ENCODE peak calls at places on chromosomes 5 and 9, in four cellular contexts. H is HepG2, S is K562, J is H1. I is an unnamed sample.

GRCh38 chr9:121459513-121459912 is 40.1 kb downstream of the GGTA1 start:
- DNase-seq in S (no peak), J (no peak), H (no peak), I (no peak)

GRCh38 chr5:40389591-40389990 is 290.1 kb upstream of the PTGER4 start:
- DNase-seq in H (no peak), J (no peak), S (no peak), I (no peak)

GRCh38 chr9:128987800-128988199 is 40.3 kb downstream of the NUP188 start:
- DNase-seq in S (no peak), J (no peak), H (no peak), I (no peak)

GRCh38 chr9:136886610-136887597 is 588 bp downstream of the TRAF2 start:
- DNase-seq in H (no peak), S (peak), J (peak), I (no peak)

GRCh38 chr9:97759611-97760288 is 62.6 kb upstream of the XPA start:
- DNase-seq in S (no peak), J (no peak), H (peak), I (no peak)

GRCh38 chr5:15645376-15645775 is 145.4 kb downstream of the FBXL7 start:
- DNase-seq in J (no peak), H (no peak), S (no peak), I (no peak)

GRCh38 chr5:115349001-115349817 is 52.8 kb upstream of the CCDC112 start:
- DNase-seq in H (peak), S (no peak), J (no peak), I (no peak)

GRCh38 chr5:77545285-77545684 is 53.2 kb upstream of the WDR41 start:
- DNase-seq in J (no peak), S (no peak), H (no peak), I (no peak)

GRCh38 chr9:131179561-131180219 is 54.3 kb downstream of the NUP214 start:
- DNase-seq in J (no peak), S (no peak), H (no peak), I (peak)

GRCh38 chr9:3903273-3903672 is 377.5 kb upstream of the RFX3 start:
- DNase-seq in H (peak), J (no peak), S (no peak), I (no peak)

GRCh38 chr9:135501261-135502167 is 1.0 kb downstream of the MRPS2 start:
- DNase-seq in S (peak), J (no peak), H (no peak), I (no peak)

GRCh38 chr9:96156578-96156977 is 145.4 kb downstream of the HSD17B3 start:
- DNase-seq in J (no peak), S (no peak), H (no peak), I (no peak)

GRCh38 chr5:151454166-151454565 is 6.8 kb downstream of the SLC36A1 start:
- DNase-seq in S (no peak), J (no peak), H (no peak), I (no peak)

GRCh38 chr9:29637448-29638196 is 2064.3 kb upstream of the C9orf72 start:
- DNase-seq in S (no peak), J (no peak), H (no peak), I (no peak)

GRCh38 chr5:175652741-175653663 is 4.9 kb upstream of the HRH2 start:
- DNase-seq in J (no peak), H (no peak), S (no peak), I (no peak)

GRCh38 chr9:130368631-130369103 is 76.1 kb upstream of the ASS1 start:
- DNase-seq in J (no peak), S (peak), H (no peak), I (no peak)

GRCh38 chr5:151022511-151023018 is 2.2 kb downstream of the GPX3 start:
- DNase-seq in S (peak), J (no peak), H (no peak), I (no peak)

GRCh38 chr9:112110773-112111106 is 64.4 kb downstream of the SUSD1 start:
- DNase-seq in J (no peak), H (no peak), S (no peak), I (no peak)

GRCh38 chr9:32403567-32403966 is 19.1 kb downstream of the ACO1 start:
- DNase-seq in H (no peak), J (no peak), S (no peak), I (no peak)

GRCh38 chr9:121912812-121913627 is 180.1 kb downstream of the TTLL11 start:
- DNase-seq in J (no peak), H (no peak), S (no peak), I (no peak)

GRCh38 chr9:27924502-27924901 is 351.2 kb upstream of the C9orf72 start:
- DNase-seq in H (no peak), J (no peak), S (no peak), I (no peak)

GRCh38 chr5:156913719-156914370 is 49.2 kb downstream of the TIMD4 start:
- DNase-seq in J (peak), H (no peak), S (no peak), I (peak)

GRCh38 chr9:78767449-78767848 is 470.5 kb downstream of the PSAT1 start:
- DNase-seq in H (no peak), J (no peak), S (no peak), I (no peak)

GRCh38 chr5:141477169-141477568 is 1.4 kb downstream of the PCDHGC3 start:
- DNase-seq in S (no peak), H (no peak), J (no peak), I (no peak)

GRCh38 chr9:72131206-72131605 is 18.0 kb upstream of the GDA start:
- DNase-seq in H (no peak), J (no peak), S (no peak), I (no peak)

GRCh38 chr5:143258559-143259253 is 144.8 kb downstream of the NR3C1 start:
- DNase-seq in S (no peak), J (no peak), H (no peak), I (no peak)

GRCh38 chr9:116155700-116156045 is 2.1 kb downstream of the PAPPA start:
- DNase-seq in J (no peak), S (no peak), H (no peak), I (no peak)

GRCh38 chr5:149680810-149681221 is 49.3 kb upstream of the PPARGC1B start:
- DNase-seq in S (no peak), H (no peak), J (no peak), I (peak)

GRCh38 chr9:34417734-34418133 is 40.6 kb downstream of the FAM219A start:
- DNase-seq in H (no peak), S (no peak), J (no peak), I (no peak)

GRCh38 chr5:178590141-178590923 is at the start of gene COL23A1:
- DNase-seq in J (peak), S (peak), H (no peak), I (no peak)

GRCh38 chr5:124678478-124678877 is 68.0 kb downstream of the ZNF608 start:
- DNase-seq in S (no peak), J (no peak), H (no peak), I (no peak)

GRCh38 chr9:137314561-137315560 is 12.8 kb upstream of the NRARP start:
- DNase-seq in J (no peak), H (no peak), S (no peak), I (no peak)

GRCh38 chr5:152688561-152689274 is 283.6 kb upstream of the NMUR2 start:
- DNase-seq in J (no peak), H (no peak), S (no peak), I (no peak)

GRCh38 chr5:14365831-14366435 is 215.7 kb upstream of the OTULINL start:
- DNase-seq in S (no peak), H (no peak), J (no peak), I (no peak)

GRCh38 chr5:103674739-103675138 is 112.2 kb upstream of the NUDT12 start:
- DNase-seq in J (no peak), S (no peak), H (no peak), I (no peak)

GRCh38 chr9:35482071-35482470 is 7.8 kb upstream of the RUSC2 start:
- DNase-seq in S (no peak), J (no peak), H (no peak), I (no peak)
- TF ChIP-seq BRCA1 in S (no peak), J (no peak), H (no peak), I (no peak)

GRCh38 chr5:132011561-132012384 is at the start of gene ACSL6:
- DNase-seq in S (peak), H (no peak), J (peak), I (no peak)
- TF ChIP-seq BRCA1 in S (no peak), H (no peak), J (no peak), I (no peak)

GRCh38 chr5:173091981-173092380 is 35.8 kb downstream of the CREBRF start:
- DNase-seq in S (no peak), H (no peak), J (no peak), I (no peak)

GRCh38 chr5:173093597-173093996 is 37.4 kb downstream of the CREBRF start:
- DNase-seq in H (no peak), S (no peak), J (no peak), I (no peak)

GRCh38 chr5:173090626-173091025 is 34.5 kb downstream of the CREBRF start:
- DNase-seq in H (no peak), S (no peak), J (no peak), I (no peak)

GRCh38 chr5:173089581-173089980 is 33.4 kb downstream of the CREBRF start:
- DNase-seq in S (no peak), J (no peak), H (no peak), I (no peak)

GRCh38 chr5:173094012-173094661 is 38.0 kb downstream of the CREBRF start:
- DNase-seq in S (no peak), J (no peak), H (peak), I (no peak)
- TF ChIP-seq BRCA1 in S (no peak), J (no peak), H (no peak), I (no peak)

GRCh38 chr5:52834320-52834719 is 46.6 kb downstream of the ITGA1 start:
- DNase-seq in H (no peak), S (no peak), J (no peak), I (no peak)

GRCh38 chr5:52837591-52838001 is 49.9 kb downstream of the ITGA1 start:
- DNase-seq in S (no peak), H (no peak), J (no peak), I (no peak)

GRCh38 chr5:52838306-52839015 is 50.7 kb downstream of the ITGA1 start:
- DNase-seq in S (no peak), J (no peak), H (no peak), I (no peak)

GRCh38 chr5:52839285-52839684 is 51.6 kb downstream of the ITGA1 start:
- DNase-seq in H (no peak), S (no peak), J (no peak), I (no peak)

GRCh38 chr5:52837068-52837467 is 49.4 kb downstream of the ITGA1 start:
- DNase-seq in H (no peak), J (no peak), S (no peak), I (no peak)
- TF ChIP-seq BRCA1 in H (no peak), J (no peak), S (no peak), I (no peak)

GRCh38 chr9:35686222-35687203 is 3.2 kb downstream of the TPM2 start:
- DNase-seq in J (no peak), S (no peak), H (no peak), I (no peak)
- TF ChIP-seq BRCA1 in J (no peak), S (no peak), H (no peak), I (no peak)

I was measured in GM12878.